ENCODE peak calls at places on chromosomes 1 and 21, in five cellular contexts. C, L, B, A and R are unnamed samples. For H3K36me3, the result is how much of the 10 kb centered on the place peaks cover.

GRCh38 chr21:46207006-46207919 is 21.3 kb downstream of the LSS start:
- DNase-seq in C (no peak), L (no peak), B (peak), A (no peak), R (peak)

GRCh38 chr1:118958937-118959631 is 29.1 kb downstream of the TBX15 start:
- DNase-seq in C (no peak), L (no peak), B (no peak), A (no peak), R (no peak)

GRCh38 chr1:179217943-179218507 is 11.5 kb downstream of the ABL2 start:
- DNase-seq in C (no peak), L (no peak), B (no peak), A (peak), R (no peak)

GRCh38 chr1:184270556-184270955 is 116.3 kb upstream of the C1orf21 start:
- DNase-seq in C (no peak), L (no peak), B (no peak), A (no peak), R (no peak)

GRCh38 chr1:58815680-58816071 is 31.8 kb upstream of the JUN start:
- DNase-seq in C (no peak), L (no peak), B (no peak), A (no peak), R (no peak)

GRCh38 chr1:120133228-120133927 is 42.9 kb downstream of the SEC22B start:
- DNase-seq in C (no peak), L (no peak), B (no peak), A (no peak), R (no peak)

GRCh38 chr1:6475381-6476133 is 9.6 kb upstream of the TNFRSF25 start:
- DNase-seq in C (peak), L (no peak), B (peak), A (peak), R (peak)

GRCh38 chr1:82762829-82763532 is 962.2 kb downstream of the ADGRL2 start:
- DNase-seq in C (no peak), L (no peak), B (no peak), A (no peak), R (no peak)

GRCh38 chr1:89576016-89576415 is 51.4 kb downstream of the LRRC8B start:
- DNase-seq in C (no peak), L (no peak), B (no peak), A (no peak), R (no peak)

GRCh38 chr1:171869097-171869496 is 27.8 kb downstream of the DNM3 start:
- DNase-seq in C (no peak), L (no peak), B (no peak), A (no peak), R (no peak)

GRCh38 chr1:119448112-119448511 is 33.2 kb downstream of the HSD3B2 start:
- DNase-seq in C (no peak), L (no peak), B (no peak), A (no peak), R (peak)

GRCh38 chr1:212664409-212665199 is 35.0 kb downstream of the BATF3 start:
- DNase-seq in C (no peak), L (no peak), B (no peak), A (no peak), R (no peak)

GRCh38 chr21:41142051-41142795 is 25.7 kb upstream of the BACE2 start:
- DNase-seq in C (no peak), L (no peak), B (no peak), A (peak), R (no peak)

GRCh38 chr1:10904396-10905358 is 107.8 kb upstream of the TARDBP start:
- DNase-seq in C (no peak), L (no peak), B (peak), A (no peak), R (no peak)

GRCh38 chr1:19455353-19455752 is 30.0 kb downstream of the CAPZB start:
- DNase-seq in C (no peak), L (no peak), B (no peak), A (no peak), R (no peak)

GRCh38 chr1:47978486-47978885 is 18.7 kb downstream of the TRABD2B start:
- DNase-seq in C (no peak), L (no peak), B (no peak), A (no peak), R (no peak)

GRCh38 chr1:193103759-193104495 is 1.3 kb downstream of the GLRX2 start:
- DNase-seq in C (no peak), L (no peak), B (no peak), A (no peak), R (no peak)

GRCh38 chr1:36863061-36863460 is 171.3 kb downstream of the GRIK3 start:
- DNase-seq in C (no peak), L (no peak), B (no peak), A (no peak), R (no peak)
- H3K36me3 ChIP-seq in C (under half), L (under half), B (under half), A (under half), R (under half)

GRCh38 chr1:93461236-93461635 is 13.3 kb downstream of the FNBP1L start:
- DNase-seq in C (no peak), L (no peak), B (no peak), A (no peak), R (no peak)
- H3K27ac ChIP-seq in C (no peak), L (no peak), B (no peak), A (no peak), R (no peak)

DNA sequence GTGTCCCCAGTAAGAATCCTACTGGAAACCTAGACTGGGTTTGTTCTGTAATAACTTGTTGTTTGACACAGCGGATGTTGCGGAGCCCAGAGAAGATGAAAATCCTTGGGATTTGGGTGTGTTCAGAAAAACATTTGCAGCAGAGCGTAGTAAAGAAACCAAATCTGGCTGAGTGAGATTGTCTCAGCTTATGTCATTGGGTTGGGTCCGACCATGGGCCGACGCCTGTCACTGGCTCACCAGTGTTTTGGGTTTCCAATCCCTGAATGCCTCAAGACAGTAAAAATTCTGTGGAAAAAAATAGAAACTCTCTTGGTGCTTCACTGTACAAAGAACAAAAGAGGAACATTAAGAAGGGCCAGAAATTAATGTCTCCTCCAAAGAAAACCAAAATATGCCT is 146.3 kb downstream of the TPR start:
- DNase-seq in C (no peak), L (no peak), B (no peak), A (no peak), R (no peak)
- H3K36me3 ChIP-seq in C (under half), L (under half), B (under half), A (under half), R (under half)

GRCh38 chr1:109091196-109092193 is 931 bp downstream of the TMEM167B start:
- DNase-seq in C (no peak), L (no peak), B (no peak), A (no peak), R (no peak)

GRCh38 chr1:109084563-109085517 is 5.7 kb upstream of the TMEM167B start:
- DNase-seq in C (no peak), L (no peak), B (no peak), A (no peak), R (no peak)

GRCh38 chr1:109090415-109091195 is at the start of gene TMEM167B:
- DNase-seq in C (peak), L (peak), B (peak), A (peak), R (peak)

GRCh38 chr1:109094377-109094803 is 3.8 kb downstream of the TMEM167B start:
- DNase-seq in C (no peak), L (no peak), B (no peak), A (no peak), R (no peak)

GRCh38 chr1:109089242-109090015 is 1.1 kb upstream of the TMEM167B start:
- DNase-seq in C (no peak), L (no peak), B (peak), A (no peak), R (peak)
- H3K27ac ChIP-seq in C (peak), L (peak), B (no peak), A (peak), R (no peak)

DNA sequence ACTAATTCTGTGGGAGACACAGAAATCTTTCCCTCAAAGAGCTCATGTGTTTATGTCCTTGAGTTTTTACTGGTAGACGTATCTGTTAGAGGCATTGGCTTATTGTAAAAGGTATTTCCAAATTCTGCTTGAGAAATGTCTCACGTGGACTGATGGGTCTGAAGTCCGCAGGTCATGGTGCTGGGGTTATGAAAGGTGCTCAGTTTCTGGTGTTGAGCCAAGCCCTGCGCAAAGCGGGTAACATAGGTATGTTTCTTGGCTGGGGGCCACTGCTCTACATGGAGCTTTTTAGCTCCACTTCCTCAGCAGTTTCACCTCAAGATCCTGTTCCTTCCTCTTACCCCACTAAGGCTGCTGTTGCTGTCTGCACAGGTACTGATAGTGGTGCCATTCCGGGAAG is 10.8 kb downstream of the UTP25 start:
- DNase-seq in C (no peak), L (no peak), B (no peak), A (no peak), R (no peak)
- H3K36me3 ChIP-seq in C (half or more), L (half or more), B (under half), A (half or more), R (half or more)